ENCODE peak calls at places on chromosome 4, in nine cellular contexts. X is NCI-H1694 treated with DMSO at 0.1 percent for 48 hours, Q is SIG-M5, G is A549, U is ureter, L is foreskin fibroblast, S is A172, O is adrenal gland, B is fibroblast of the conjunctiva. Y is an unnamed sample.

GRCh38 chr4:53306729-53307128 is 59.1 kb downstream of the SCFD2 start:
- DNase-seq in G (no peak), S (no peak), Q (no peak), B (peak; percentile 46), U (no peak), O (no peak), X (no peak), L (peak; percentile 95), Y (no peak)

GRCh38 chr4:106063009-106063408 is 167.7 kb downstream of the NPNT start:
- DNase-seq in X (no peak), G (no peak), B (no peak), S (peak; percentile 29), O (no peak), U (no peak), L (no peak), Q (no peak), Y (no peak)

GRCh38 chr4:107780665-107781064 is 44.1 kb upstream of the SGMS2 start:
- DNase-seq in Q (no peak), X (no peak), G (no peak), B (no peak), U (no peak), S (no peak), O (no peak), L (no peak), Y (no peak)

GRCh38 chr4:121252224-121252806 is 88.2 kb upstream of the TNIP3 start:
- DNase-seq in L (peak; percentile 88), B (peak; percentile 60), X (peak; percentile 6), U (peak; percentile 64), Q (no peak), S (peak; percentile 50), O (peak; percentile 75), G (peak; percentile 41), Y (peak; percentile 72)

GRCh38 chr4:38519671-38520070 is 144.3 kb upstream of the KLF3 start:
- DNase-seq in L (no peak), X (no peak), O (no peak), Q (no peak), S (no peak), U (no peak), B (no peak), G (no peak), Y (no peak)

GRCh38 chr4:786074-786741 is 39.7 kb downstream of the CPLX1 start:
- DNase-seq in O (peak; percentile 21), B (no peak), G (no peak), X (no peak), Q (no peak), S (no peak), L (no peak), U (peak; percentile 44), Y (no peak)

GRCh38 chr4:139841464-139842195 is 176.0 kb downstream of the MGST2 start:
- DNase-seq in G (no peak), Q (no peak), X (peak; percentile 17), L (no peak), U (no peak), S (no peak), O (no peak), B (no peak), Y (peak; percentile 52)

GRCh38 chr4:153748378-153748777 is 11.4 kb downstream of the RNF175 start:
- DNase-seq in U (peak; percentile 78), B (peak; percentile 38), Q (no peak), G (peak; percentile 5), O (peak; percentile 60), L (peak; percentile 89), X (no peak), S (peak; percentile 71), Y (no peak)

GRCh38 chr4:80343887-80344286 is 8.4 kb downstream of the CFAP299 start:
- DNase-seq in B (no peak), S (no peak), X (no peak), U (no peak), Q (no peak), O (no peak), G (no peak), L (no peak), Y (no peak)

GRCh38 chr4:105978684-105979296 is 83.5 kb downstream of the NPNT start:
- DNase-seq in Q (no peak), S (peak; percentile 46), O (no peak), X (no peak), B (peak; percentile 10), U (no peak), G (no peak), L (peak; percentile 66), Y (no peak)

GRCh38 chr4:76199664-76200211 is 13.9 kb downstream of the SCARB2 start:
- DNase-seq in G (no peak), O (peak; percentile 34), S (no peak), L (no peak), X (no peak), U (no peak), B (no peak), Q (no peak), Y (peak; percentile 81)

GRCh38 chr4:2082118-2082517 is 23.0 kb downstream of the NAT8L start:
- DNase-seq in U (no peak), O (peak; percentile 6), G (no peak), B (no peak), Q (no peak), X (no peak), S (no peak), L (no peak), Y (peak; percentile 2)

GRCh38 chr4:183328832-183329231 is 6.6 kb upstream of the CLDN24 start:
- DNase-seq in S (no peak), G (no peak), U (no peak), Q (no peak), B (no peak), L (peak; percentile 69), X (no peak), O (no peak), Y (no peak)

GRCh38 chr4:65482410-65482809 is 187.9 kb downstream of the EPHA5 start:
- DNase-seq in L (no peak), G (no peak), X (no peak), O (no peak), U (no peak), Q (no peak), B (no peak), S (peak; percentile 48), Y (no peak)

GRCh38 chr4:155809835-155810234 is 51.0 kb downstream of the GUCY1B1 start:
- DNase-seq in X (peak; percentile 57), L (peak; percentile 88), U (no peak), B (peak; percentile 82), G (peak; percentile 27), O (no peak), Q (peak; percentile 30), S (peak; percentile 80), Y (no peak)

GRCh38 chr4:93983133-93983532 is 154.6 kb downstream of the ATOH1 start:
- DNase-seq in Q (no peak), S (no peak), O (no peak), L (no peak), B (no peak), G (no peak), U (no peak), X (no peak), Y (peak; percentile 15)

GRCh38 chr4:8837181-8837811 is 34.3 kb downstream of the HMX1 start:
- DNase-seq in B (no peak), O (peak; percentile 4), Q (no peak), G (no peak), L (no peak), U (peak; percentile 32), X (no peak), S (no peak), Y (peak; percentile 3)

GRCh38 chr4:169094656-169095231 is 84.7 kb upstream of the CBR4 start:
- DNase-seq in B (no peak), Q (no peak), S (no peak), U (no peak), G (no peak), L (no peak), O (no peak), X (no peak), Y (no peak)

Y was measured in transverse colon.